ENCODE peak calls at places on chromosomes 2 and 18, in ten cellular contexts. M is GM12865; D is psoas muscle; Q is cardiac fibroblast; V is adrenal gland; Y is CD4-positive, alpha-beta T cell; O is foreskin fibroblast; R is A549; B is WTC11; U is osteoblast. H is an unnamed sample.
A peak's percentile ranks its signal among the peaks of the same experiment; 100 is the strongest.

GRCh38 chr2:203533696-203534471 is 1.2 kb downstream of the RAPH1 start:
- DNase-seq in M (peak; percentile 16), D (no peak), Q (peak; percentile 75), V (no peak), Y (no peak), O (peak; percentile 71), R (peak; percentile 27), B (no peak), U (peak; percentile 89), H (no peak)

GRCh38 chr2:23367760-23368159 is 17.2 kb upstream of the KLHL29 start:
- DNase-seq in M (no peak), D (no peak), Q (no peak), V (no peak), Y (no peak), O (peak; percentile 69), R (no peak), B (no peak), U (no peak), H (no peak)

GRCh38 chr18:9900699-9901098 is 13.1 kb upstream of the VAPA start:
- DNase-seq in M (no peak), D (no peak), Q (no peak), V (no peak), Y (no peak), O (no peak), R (no peak), B (no peak), U (no peak), H (no peak)

GRCh38 chr2:37189452-37190153 is 1.1 kb upstream of the SULT6B1 start:
- DNase-seq in M (no peak), D (no peak), Q (peak; percentile 79), V (peak; percentile 90), Y (no peak), O (peak; percentile 92), R (peak; percentile 85), B (peak; percentile 65), U (peak; percentile 75), H (no peak)

GRCh38 chr2:45120546-45120945 is 111.3 kb upstream of the SIX2 start:
- DNase-seq in M (no peak), D (no peak), Q (peak; percentile 35), V (no peak), Y (no peak), O (peak; percentile 28), R (no peak), B (no peak), U (no peak), H (no peak)

GRCh38 chr2:875687-876615 is 74.7 kb upstream of the SNTG2 start:
- DNase-seq in M (no peak), D (no peak), Q (no peak), V (no peak), Y (no peak), O (no peak), R (no peak), B (no peak), U (no peak), H (no peak)

GRCh38 chr2:239500915-239501630 is 100.3 kb upstream of the HDAC4 start:
- DNase-seq in M (no peak), D (no peak), Q (no peak), V (no peak), Y (no peak), O (no peak), R (no peak), B (no peak), U (no peak), H (no peak)

GRCh38 chr18:75211721-75212625 is 1.4 kb downstream of the TSHZ1 start:
- DNase-seq in M (peak; percentile 27), D (peak; percentile 43), Q (peak; percentile 49), V (peak; percentile 68), Y (no peak), O (peak; percentile 58), R (peak; percentile 34), B (peak; percentile 63), U (no peak), H (peak; percentile 42)

GRCh38 chr2:9335322-9335754 is 88.0 kb downstream of the ITGB1BP1 start:
- DNase-seq in M (no peak), D (no peak), Q (no peak), V (no peak), Y (no peak), O (no peak), R (no peak), B (no peak), U (no peak), H (no peak)

GRCh38 chr2:189142893-189143759 is 36.4 kb downstream of the COL5A2 start:
- DNase-seq in M (peak; percentile 68), D (no peak), Q (peak; percentile 32), V (peak; percentile 41), Y (peak; percentile 20), O (peak; percentile 80), R (peak; percentile 80), B (peak; percentile 50), U (no peak), H (no peak)

GRCh38 chr2:25548587-25548986 is 124.8 kb downstream of the DTNB start:
- DNase-seq in M (no peak), D (no peak), Q (no peak), V (no peak), Y (no peak), O (no peak), R (no peak), B (no peak), U (no peak), H (no peak)

GRCh38 chr2:6083131-6083530 is 390.9 kb downstream of the SOX11 start:
- DNase-seq in M (no peak), D (no peak), Q (no peak), V (no peak), Y (no peak), O (no peak), R (no peak), B (no peak), U (no peak), H (no peak)

GRCh38 chr18:51575171-51575570 is 377.7 kb upstream of the MEX3C start:
- DNase-seq in M (no peak), D (no peak), Q (no peak), V (no peak), Y (no peak), O (no peak), R (no peak), B (no peak), U (no peak), H (no peak)

GRCh38 chr2:96870631-96871255 is 863 bp upstream of the SEMA4C start:
- DNase-seq in M (peak; percentile 48), D (no peak), Q (no peak), V (peak; percentile 57), Y (peak; percentile 69), O (peak; percentile 49), R (peak; percentile 31), B (no peak), U (peak; percentile 72), H (no peak)

GRCh38 chr2:216799873-216800421 is 59.9 kb downstream of the TNP1 start:
- DNase-seq in M (no peak), D (peak; percentile 69), Q (no peak), V (peak; percentile 77), Y (no peak), O (peak; percentile 35), R (no peak), B (no peak), U (peak; percentile 84), H (no peak)

GRCh38 chr2:328761-329160 is 40.9 kb upstream of the ALKAL2 start:
- DNase-seq in M (no peak), D (no peak), Q (no peak), V (no peak), Y (no peak), O (no peak), R (no peak), B (no peak), U (no peak), H (no peak)

DNA sequence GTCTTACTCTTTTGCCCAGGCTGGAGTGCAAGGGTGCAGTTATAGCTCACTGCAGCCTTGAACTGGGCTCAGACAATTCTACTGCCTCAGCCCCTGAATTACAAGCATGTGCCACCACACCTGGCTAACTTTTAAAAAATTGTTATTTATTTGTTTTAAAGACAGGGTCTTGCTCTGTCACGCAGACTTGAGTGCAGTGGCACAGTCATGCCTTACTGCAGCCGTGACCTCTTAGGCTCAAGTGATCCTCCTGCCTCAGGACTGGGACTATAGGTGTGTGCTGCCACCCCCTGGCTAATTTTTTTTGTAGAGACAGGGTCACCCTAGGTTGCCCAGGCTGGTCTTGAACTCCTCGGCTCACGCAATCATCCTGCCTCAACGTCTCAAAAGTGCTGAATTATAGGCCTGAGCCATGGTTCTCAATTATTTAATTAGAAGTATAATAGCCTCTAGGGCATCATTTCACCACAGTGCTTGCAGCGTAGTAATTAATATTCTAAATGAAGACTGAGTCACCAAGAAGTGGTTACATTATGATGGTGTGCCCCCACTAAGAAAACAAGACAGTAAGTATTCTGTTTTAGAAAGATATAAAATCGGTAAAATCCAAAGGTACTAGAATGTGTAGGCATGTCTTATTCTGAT is 69.6 kb downstream of the EML4 start:
- DNase-seq in M (peak; percentile 63), D (no peak), Q (peak; percentile 28), V (peak; percentile 52), Y (peak; percentile 28), O (peak; percentile 32), R (peak; percentile 76), B (peak; percentile 47), U (no peak), H (no peak)
- TF ChIP-seq CTCF in M (peak; percentile 38), D (peak; percentile 46), Q (peak; percentile 28), V (peak; percentile 63), Y (peak; percentile 52), O (peak; percentile 22), R (peak; percentile 80), B (peak; percentile 26), U (peak; percentile 27), H (peak; percentile 50)

GRCh38 chr2:104077573-104077972 is 776.3 kb upstream of the POU3F3 start:
- DNase-seq in M (no peak), D (no peak), Q (no peak), V (no peak), Y (no peak), O (no peak), R (no peak), B (no peak), U (no peak), H (no peak)

GRCh38 chr2:104078431-104079157 is 775.3 kb upstream of the POU3F3 start:
- DNase-seq in M (no peak), D (no peak), Q (no peak), V (no peak), Y (no peak), O (no peak), R (peak; percentile 2), B (peak; percentile 26), U (no peak), H (no peak)
- TF ChIP-seq CTCF in M (no peak), D (no peak), Q (no peak), V (no peak), Y (no peak), O (no peak), R (peak; percentile 35), B (no peak), U (no peak), H (peak; percentile 43)

DNA sequence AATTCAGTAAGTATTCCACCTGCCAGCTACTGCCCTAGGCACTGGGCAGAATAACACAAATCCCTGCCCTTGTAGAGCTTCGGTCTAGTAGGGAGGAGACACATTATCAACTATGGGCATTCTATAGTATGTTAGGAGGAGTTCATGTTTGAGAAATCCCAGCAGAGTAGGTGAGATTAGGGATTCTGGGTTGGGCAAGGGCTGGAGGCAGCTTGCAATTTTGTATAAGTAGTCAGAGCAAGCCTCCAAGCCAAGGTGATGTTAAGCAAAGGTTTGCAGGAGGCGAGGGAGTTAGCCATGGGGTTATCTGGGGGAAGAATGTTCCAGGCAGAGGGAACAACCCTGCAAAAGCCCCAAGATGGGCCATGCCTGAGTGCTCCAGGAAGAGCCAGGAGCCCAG is 187.9 kb upstream of the HS6ST1 start:
- DNase-seq in M (no peak), D (no peak), Q (no peak), V (no peak), Y (no peak), O (no peak), R (no peak), B (no peak), U (no peak), H (no peak)
- TF ChIP-seq CTCF in M (no peak), D (no peak), Q (no peak), V (no peak), Y (no peak), O (no peak), R (no peak), B (no peak), U (no peak), H (no peak)

GRCh38 chr2:157336137-157336721 is 10.6 kb upstream of the ERMN start:
- DNase-seq in M (peak; percentile 56), D (no peak), Q (peak; percentile 49), V (peak; percentile 20), Y (no peak), O (peak; percentile 64), R (peak; percentile 44), B (peak; percentile 22), U (no peak), H (peak; percentile 54)
- TF ChIP-seq CTCF in M (peak; percentile 62), D (peak; percentile 51), Q (peak; percentile 65), V (peak; percentile 50), Y (peak; percentile 82), O (peak; percentile 66), R (peak; percentile 75), B (peak; percentile 78), U (peak; percentile 75), H (peak; percentile 79)